ENCODE peak calls at places on chromosomes 7 and 10, in ten cellular contexts. A, Y, X, M, D, N, T, U, C and W are unnamed samples.

GRCh38 chr10:42475168-42476098 is 162.9 kb downstream of the ZNF33B start:
- DNase-seq in A (no peak), Y (no peak), X (peak), M (no peak), D (peak), N (no peak), T (no peak), U (no peak), C (no peak), W (no peak)

GRCh38 chr10:12412671-12413368 is 63.5 kb downstream of the CAMK1D start:
- DNase-seq in A (no peak), Y (no peak), X (no peak), M (no peak), D (no peak), N (no peak), T (no peak), U (no peak), C (no peak), W (no peak)

GRCh38 chr7:157032644-157033482 is 22.4 kb upstream of the MNX1 start:
- DNase-seq in A (peak), Y (no peak), X (no peak), M (no peak), D (no peak), N (no peak), T (no peak), U (peak), C (no peak), W (no peak)

GRCh38 chr10:73969224-73969811 is 28.6 kb upstream of the VCL start:
- DNase-seq in A (no peak), Y (no peak), X (peak), M (no peak), D (peak), N (no peak), T (no peak), U (no peak), C (no peak), W (no peak)

GRCh38 chr10:70551971-70552422 is 50.5 kb downstream of the PRF1 start:
- DNase-seq in A (peak), Y (peak), X (peak), M (no peak), D (peak), N (peak), T (no peak), U (no peak), C (no peak), W (no peak)

GRCh38 chr10:98971464-98971863 is 264.2 kb downstream of the HPSE2 start:
- DNase-seq in A (no peak), Y (no peak), X (peak), M (no peak), D (peak), N (no peak), T (no peak), U (no peak), C (no peak), W (no peak)

GRCh38 chr7:148863324-148863723 is 20.8 kb downstream of the EZH2 start:
- DNase-seq in A (no peak), Y (no peak), X (no peak), M (no peak), D (no peak), N (no peak), T (no peak), U (no peak), C (no peak), W (no peak)

GRCh38 chr7:69935107-69935506 is 336.8 kb downstream of the AUTS2 start:
- DNase-seq in A (no peak), Y (no peak), X (no peak), M (no peak), D (no peak), N (no peak), T (no peak), U (no peak), C (no peak), W (no peak)

GRCh38 chr7:73353243-73353642 is 25.3 kb downstream of the FKBP6 start:
- DNase-seq in A (no peak), Y (no peak), X (no peak), M (no peak), D (no peak), N (no peak), T (no peak), U (no peak), C (no peak), W (no peak)

GRCh38 chr10:127976286-127976685 is 69.4 kb downstream of the PTPRE start:
- DNase-seq in A (no peak), Y (no peak), X (peak), M (no peak), D (no peak), N (no peak), T (no peak), U (no peak), C (no peak), W (no peak)

GRCh38 chr7:140983802-140984201 is 30.9 kb downstream of the MRPS33 start:
- DNase-seq in A (no peak), Y (no peak), X (no peak), M (no peak), D (peak), N (no peak), T (no peak), U (no peak), C (no peak), W (no peak)

GRCh38 chr7:90536449-90536848 is 59.7 kb upstream of the CDK14 start:
- DNase-seq in A (no peak), Y (no peak), X (no peak), M (no peak), D (no peak), N (no peak), T (no peak), U (no peak), C (no peak), W (no peak)

GRCh38 chr10:103281753-103282152 is 4.8 kb downstream of the INA start:
- DNase-seq in A (peak), Y (no peak), X (peak), M (peak), D (no peak), N (no peak), T (no peak), U (no peak), C (no peak), W (peak)

GRCh38 chr10:7484456-7485266 is 73.8 kb upstream of the SFMBT2 start:
- DNase-seq in A (no peak), Y (no peak), X (no peak), M (no peak), D (no peak), N (no peak), T (no peak), U (no peak), C (no peak), W (no peak)

GRCh38 chr7:100019908-100020307 is 4.5 kb downstream of the ZKSCAN1 start:
- DNase-seq in A (no peak), Y (no peak), X (no peak), M (no peak), D (no peak), N (no peak), T (no peak), U (no peak), C (no peak), W (no peak)

GRCh38 chr10:126110434-126110833 is 214.1 kb downstream of the FANK1 start:
- DNase-seq in A (no peak), Y (no peak), X (peak), M (no peak), D (peak), N (no peak), T (no peak), U (no peak), C (no peak), W (no peak)

GRCh38 chr7:92717982-92718716 is 118.2 kb downstream of the CDK6 start:
- DNase-seq in A (no peak), Y (no peak), X (peak), M (peak), D (peak), N (peak), T (no peak), U (no peak), C (no peak), W (no peak)

GRCh38 chr10:86849495-86849894 is 93.1 kb downstream of the BMPR1A start:
- DNase-seq in A (no peak), Y (no peak), X (no peak), M (no peak), D (no peak), N (no peak), T (no peak), U (no peak), C (no peak), W (no peak)

GRCh38 chr10:13925924-13926435 is 339.2 kb downstream of the PRPF18 start:
- DNase-seq in A (no peak), Y (no peak), X (no peak), M (no peak), D (no peak), N (no peak), T (no peak), U (no peak), C (no peak), W (no peak)

GRCh38 chr10:325282-325681 is 190.0 kb downstream of the ZMYND11 start:
- DNase-seq in A (peak), Y (no peak), X (no peak), M (no peak), D (no peak), N (no peak), T (no peak), U (no peak), C (no peak), W (no peak)

GRCh38 chr7:26156454-26157365 is 4.7 kb downstream of the NFE2L3 start:
- DNase-seq in A (no peak), Y (peak), X (peak), M (no peak), D (peak), N (no peak), T (no peak), U (no peak), C (no peak), W (no peak)

GRCh38 chr7:98199131-98199530 is 12.1 kb upstream of the BHLHA15 start:
- DNase-seq in A (no peak), Y (no peak), X (no peak), M (no peak), D (no peak), N (no peak), T (no peak), U (no peak), C (no peak), W (no peak)

GRCh38 chr7:2980406-2981102 is 63.1 kb downstream of the CARD11 start:
- DNase-seq in A (peak), Y (no peak), X (no peak), M (no peak), D (no peak), N (peak), T (no peak), U (no peak), C (no peak), W (no peak)

GRCh38 chr7:17633099-17633498 is 307.2 kb downstream of the SNX13 start:
- DNase-seq in A (no peak), Y (no peak), X (peak), M (no peak), D (peak), N (no peak), T (no peak), U (no peak), C (no peak), W (no peak)

GRCh38 chr10:79070611-79071534 is 2.1 kb downstream of the ZMIZ1 start:
- DNase-seq in A (peak), Y (no peak), X (peak), M (peak), D (peak), N (peak), T (peak), U (peak), C (peak), W (peak)

GRCh38 chr10:97567891-97568290 is 4.7 kb upstream of the ANKRD2 start:
- DNase-seq in A (peak), Y (no peak), X (no peak), M (no peak), D (no peak), N (no peak), T (no peak), U (no peak), C (no peak), W (no peak)

GRCh38 chr7:6106140-6106904 is 75.1 kb downstream of the ANKRD61 start:
- DNase-seq in A (peak), Y (no peak), X (peak), M (no peak), D (peak), N (no peak), T (no peak), U (peak), C (no peak), W (no peak)
- TF ChIP-seq CTCF in A (peak), Y (peak), X (peak), M (no peak), D (peak), N (peak), T (no peak), U (no peak), C (peak), W (no peak)

DNA sequence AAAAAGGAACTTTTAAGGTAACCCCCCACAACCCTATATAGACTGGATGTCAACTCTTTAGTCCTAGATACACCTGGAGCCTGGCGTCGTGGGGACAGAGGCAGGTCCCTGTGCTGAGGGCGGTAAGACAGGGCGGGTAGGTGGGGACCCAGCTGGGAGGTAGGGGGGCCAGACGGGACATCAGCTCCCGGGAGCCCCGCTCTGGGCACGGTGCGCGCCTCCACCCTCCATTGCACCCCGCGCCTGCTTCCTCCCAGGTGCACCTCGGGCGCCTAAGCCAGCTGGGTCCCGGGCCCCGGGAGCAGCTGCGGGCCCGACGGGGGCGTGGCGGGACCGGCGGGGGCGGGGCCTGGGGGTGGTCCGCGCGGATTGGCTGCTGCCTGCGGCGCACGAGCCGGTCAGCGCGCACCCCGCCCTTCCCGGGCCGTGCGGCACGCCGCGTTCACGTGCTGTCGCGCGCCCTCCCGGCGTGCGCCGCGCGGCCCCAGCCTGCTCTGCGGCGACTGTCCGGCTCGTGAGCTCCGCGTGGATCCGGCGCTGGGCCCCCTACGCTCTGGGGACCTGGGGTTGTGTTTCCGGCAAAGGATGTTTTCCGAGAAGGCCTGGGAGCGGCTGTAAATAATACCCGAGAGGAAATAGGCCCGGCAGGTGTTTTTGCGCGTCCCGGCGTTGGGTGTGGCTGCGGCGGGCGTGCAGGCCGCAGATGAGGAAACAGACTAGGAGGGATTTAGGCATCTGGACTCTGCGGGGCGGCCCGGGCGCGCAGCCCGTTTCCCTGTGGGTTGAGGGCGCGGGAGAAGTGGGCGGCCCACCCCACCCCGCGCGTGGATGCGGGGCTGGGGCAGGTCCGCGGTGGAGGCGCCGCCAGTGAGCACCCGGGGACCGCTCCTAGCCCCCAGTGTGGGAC is 39.1 kb upstream of the PFKFB3 start:
- DNase-seq in A (peak), Y (no peak), X (peak), M (peak), D (peak), N (peak), T (peak), U (peak), C (no peak), W (peak)
- TF ChIP-seq CTCF in A (no peak), Y (no peak), X (no peak), M (no peak), D (no peak), N (no peak), T (no peak), U (no peak), C (no peak), W (no peak)

GRCh38 chr7:24587853-24588252 is 14.6 kb downstream of the PALS2 start:
- DNase-seq in A (no peak), Y (no peak), X (peak), M (peak), D (no peak), N (no peak), T (no peak), U (no peak), C (no peak), W (no peak)
- TF ChIP-seq CTCF in A (peak), Y (peak), X (peak), M (peak), D (peak), N (peak), T (no peak), U (no peak), C (peak), W (peak)

DNA sequence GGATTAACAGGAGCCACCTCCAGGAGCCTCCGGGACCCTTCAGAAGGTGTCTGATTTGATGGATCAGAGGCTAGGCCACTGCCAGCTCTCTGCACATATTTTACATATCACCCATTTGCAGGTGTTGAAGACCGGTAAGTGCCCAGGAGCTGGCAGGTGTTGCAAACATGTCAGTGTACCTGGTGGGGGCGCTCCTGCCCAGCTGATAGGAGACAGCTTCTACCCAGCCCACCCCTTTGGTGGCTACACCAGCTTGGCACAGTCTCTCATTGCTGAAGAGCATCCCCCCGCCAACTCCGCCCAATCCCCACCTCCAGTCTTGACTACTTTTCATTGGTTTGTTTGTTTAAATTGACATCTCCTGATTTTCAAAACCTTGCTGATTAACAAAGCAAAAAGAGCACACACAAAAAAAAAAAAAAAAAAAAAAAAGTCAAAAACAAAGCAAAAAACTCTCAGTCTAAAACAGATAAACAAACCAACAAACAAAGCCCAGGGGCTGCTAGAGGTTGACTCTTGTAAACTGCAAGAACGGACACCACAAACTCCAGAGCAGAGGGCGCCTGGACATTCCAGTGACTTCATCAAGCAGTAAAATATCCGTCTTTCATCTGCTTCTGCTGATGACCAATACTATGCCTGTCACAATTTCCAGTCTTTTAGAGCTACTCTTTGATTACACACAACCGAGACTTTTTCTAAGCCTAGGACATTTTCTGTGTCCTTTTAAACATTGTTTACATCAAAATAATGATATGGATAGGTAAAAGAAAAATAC is 275.3 kb downstream of the NRG3 start:
- DNase-seq in A (peak), Y (no peak), X (peak), M (peak), D (peak), N (no peak), T (no peak), U (no peak), C (no peak), W (no peak)
- TF ChIP-seq CTCF in A (peak), Y (no peak), X (peak), M (peak), D (peak), N (no peak), T (no peak), U (no peak), C (no peak), W (peak)